ENCODE peak calls at places on chromosomes 16 and 17, in nine cellular contexts. P is ovary; A is activated T-helper 9 cell treated with anti-CD3 and anti-CD28 coated beads, Interleukin-2, amount 50 U/mL, for 16 hours; K is stimulated activated CD4-positive, alpha-beta T cell treated with anti-CD3 and anti-CD28 coated beads, Interleukin-4, amount 100 ng/mL, for 1 hour; Z is endothelial cell; S is BE2C; Y is C1 segment of cervical spinal cord; B is NCI-H2107; J is RPMI7951. U is an unnamed sample.

GRCh38 chr16:17827313-17827712 is 356.6 kb upstream of the XYLT1 start:
- DNase-seq in P (no peak), A (no peak), K (no peak), Z (no peak), S (no peak), Y (no peak), B (no peak), J (peak), U (no peak)

GRCh38 chr17:19369846-19370492 is 7.4 kb upstream of the B9D1 start:
- DNase-seq in P (no peak), A (no peak), K (no peak), Z (no peak), S (no peak), Y (no peak), B (no peak), J (no peak), U (no peak)

GRCh38 chr16:85396879-85397871 is 215.9 kb upstream of the GSE1 start:
- DNase-seq in P (peak), A (no peak), K (peak), Z (no peak), S (peak), Y (no peak), B (peak), J (no peak), U (no peak)

GRCh38 chr16:4067262-4068001 is 48.8 kb downstream of the ADCY9 start:
- DNase-seq in P (no peak), A (no peak), K (no peak), Z (no peak), S (no peak), Y (no peak), B (no peak), J (peak), U (no peak)

GRCh38 chr17:17595755-17596154 is 4.2 kb upstream of the PEMT start:
- DNase-seq in P (no peak), A (no peak), K (no peak), Z (no peak), S (no peak), Y (no peak), B (no peak), J (no peak), U (no peak)

GRCh38 chr16:31083556-31083955 is 5.2 kb downstream of the PRSS53 start:
- DNase-seq in P (no peak), A (no peak), K (no peak), Z (no peak), S (no peak), Y (no peak), B (no peak), J (no peak), U (no peak)

GRCh38 chr16:83682126-83682857 is 125.5 kb upstream of the HSBP1 start:
- DNase-seq in P (no peak), A (no peak), K (no peak), Z (no peak), S (no peak), Y (no peak), B (no peak), J (peak), U (no peak)

GRCh38 chr17:78821961-78822360 is 18.7 kb downstream of the USP36 start:
- DNase-seq in P (no peak), A (no peak), K (no peak), Z (no peak), S (no peak), Y (no peak), B (no peak), J (no peak), U (no peak)

GRCh38 chr17:77209330-77209748 is 68.6 kb downstream of the SEC14L1 start:
- DNase-seq in P (no peak), A (no peak), K (no peak), Z (no peak), S (no peak), Y (no peak), B (peak), J (no peak), U (no peak)

GRCh38 chr16:57132470-57132869 is 40.1 kb downstream of the CPNE2 start:
- DNase-seq in P (no peak), A (no peak), K (no peak), Z (no peak), S (peak), Y (no peak), B (no peak), J (no peak), U (no peak)

GRCh38 chr16:81700071-81700779 is 78.9 kb upstream of the PLCG2 start:
- DNase-seq in P (no peak), A (no peak), K (no peak), Z (no peak), S (no peak), Y (no peak), B (no peak), J (peak), U (peak)

GRCh38 chr16:26178298-26178697 is 486.5 kb downstream of the HS3ST4 start:
- DNase-seq in P (no peak), A (no peak), K (no peak), Z (no peak), S (no peak), Y (no peak), B (no peak), J (no peak), U (no peak)

GRCh38 chr17:20156196-20157077 is 147.3 kb downstream of the SPECC1 start:
- DNase-seq in P (peak), A (peak), K (peak), Z (peak), S (no peak), Y (peak), B (no peak), J (peak), U (peak)

GRCh38 chr16:10878644-10879498 is 1.9 kb downstream of the CIITA start:
- DNase-seq in P (peak), A (no peak), K (peak), Z (peak), S (no peak), Y (no peak), B (no peak), J (peak), U (no peak)

GRCh38 chr16:6193718-6194117 is 1096.1 kb upstream of the EEF2KMT start:
- DNase-seq in P (no peak), A (no peak), K (no peak), Z (peak), S (no peak), Y (no peak), B (no peak), J (peak), U (peak)

GRCh38 chr16:74998481-74999207 is at the start of gene ZNRF1:
- DNase-seq in P (peak), A (peak), K (peak), Z (peak), S (peak), Y (peak), B (peak), J (peak), U (peak)

GRCh38 chr17:28335959-28336871 is 654 bp downstream of the TNFAIP1 start:
- DNase-seq in P (peak), A (peak), K (no peak), Z (peak), S (peak), Y (no peak), B (no peak), J (peak), U (peak)

GRCh38 chr17:47009759-47010594 is 30.9 kb upstream of the RPRML start:
- DNase-seq in P (no peak), A (no peak), K (no peak), Z (no peak), S (no peak), Y (no peak), B (no peak), J (peak), U (peak)

GRCh38 chr17:79801156-79802038 is 4.5 kb upstream of the CBX8 start:
- DNase-seq in P (no peak), A (no peak), K (no peak), Z (no peak), S (no peak), Y (no peak), B (no peak), J (peak), U (no peak)

GRCh38 chr17:48611681-48612455 is 1.1 kb upstream of the HOXB7 start:
- DNase-seq in P (no peak), A (no peak), K (no peak), Z (no peak), S (no peak), Y (no peak), B (peak), J (peak), U (peak)

GRCh38 chr17:80497726-80498241 is 21.4 kb upstream of the NPTX1 start:
- DNase-seq in P (no peak), A (no peak), K (no peak), Z (no peak), S (no peak), Y (no peak), B (no peak), J (no peak), U (peak)

GRCh38 chr17:31888124-31888523 is 13.4 kb downstream of the UTP6 start:
- DNase-seq in P (no peak), A (no peak), K (no peak), Z (no peak), S (no peak), Y (no peak), B (no peak), J (no peak), U (no peak)

GRCh38 chr17:37168731-37169353 is 206.9 kb upstream of the C17orf78 start:
- DNase-seq in P (no peak), A (no peak), K (no peak), Z (no peak), S (no peak), Y (no peak), B (no peak), J (no peak), U (no peak)

GRCh38 chr17:76672270-76672851 is 28.8 kb upstream of the ST6GALNAC1 start:
- DNase-seq in P (no peak), A (no peak), K (no peak), Z (no peak), S (no peak), Y (no peak), B (no peak), J (peak), U (no peak)

GRCh38 chr16:4032768-4033167 is 83.5 kb downstream of the ADCY9 start:
- DNase-seq in P (no peak), A (no peak), K (peak), Z (no peak), S (no peak), Y (no peak), B (peak), J (no peak), U (no peak)